ENCODE peak calls at places on chromosome 9, in six cellular contexts. J, N, F, K, V and L are unnamed samples.

GRCh38 chr9:127361561-127361960 is 35.4 kb upstream of the SLC2A8 start:
- DNase-seq in J (no peak), F (no peak), N (no peak), K (no peak), V (no peak), L (no peak)

GRCh38 chr9:70398145-70398556 is 16.3 kb downstream of the KLF9 start:
- DNase-seq in J (no peak), N (peak), F (no peak), V (no peak), K (no peak), L (no peak)

GRCh38 chr9:122816163-122816867 is 12.1 kb downstream of the PDCL start:
- DNase-seq in F (no peak), J (no peak), V (no peak), N (no peak), K (no peak), L (no peak)

GRCh38 chr9:75636427-75637045 is 253.9 kb upstream of the PCSK5 start:
- DNase-seq in N (no peak), K (no peak), F (no peak), V (no peak), J (no peak), L (no peak)

GRCh38 chr9:134267305-134268265 is 58.7 kb upstream of the RXRA start:
- DNase-seq in K (no peak), J (no peak), F (peak), V (no peak), N (no peak), L (no peak)

GRCh38 chr9:133874061-133874638 is 118.0 kb downstream of the VAV2 start:
- DNase-seq in K (peak), N (no peak), F (no peak), V (peak), J (no peak), L (peak)

GRCh38 chr9:109401169-109401989 is 80.5 kb upstream of the EPB41L4B start:
- DNase-seq in F (peak), N (peak), J (peak), V (peak), K (peak), L (peak)

GRCh38 chr9:133873006-133873780 is 118.9 kb downstream of the VAV2 start:
- DNase-seq in V (no peak), N (no peak), K (peak), J (no peak), F (no peak), L (no peak)

GRCh38 chr9:112037281-112038016 is 137.6 kb downstream of the SUSD1 start:
- DNase-seq in K (no peak), N (no peak), J (no peak), F (no peak), V (no peak), L (peak)

GRCh38 chr9:100427366-100428263 is 672 bp downstream of the MSANTD3 start:
- DNase-seq in K (no peak), N (no peak), J (no peak), F (peak), V (peak), L (peak)

GRCh38 chr9:69758001-69758730 is 1.6 kb downstream of the PTAR1 start:
- DNase-seq in K (no peak), V (no peak), N (no peak), J (no peak), F (no peak), L (peak)

GRCh38 chr9:130446111-130446861 is 1.5 kb downstream of the ASS1 start:
- DNase-seq in N (peak), K (peak), V (no peak), F (peak), J (peak), L (peak)

GRCh38 chr9:117403403-117403811 is 11.4 kb downstream of the ASTN2 start:
- DNase-seq in J (no peak), F (no peak), K (peak), V (no peak), N (no peak), L (no peak)

GRCh38 chr9:14277202-14277601 is 36.7 kb downstream of the NFIB start:
- DNase-seq in J (no peak), V (no peak), N (no peak), K (no peak), F (no peak), L (peak)

GRCh38 chr9:134942421-134943119 is 24.9 kb upstream of the FCN1 start:
- DNase-seq in N (no peak), K (no peak), F (no peak), J (no peak), V (no peak), L (no peak)

GRCh38 chr9:99732715-99733114 is 89.0 kb upstream of the NR4A3 start:
- DNase-seq in K (no peak), V (no peak), N (no peak), F (no peak), J (no peak), L (no peak)

GRCh38 chr9:74887041-74887980 is at the start of gene TRPM6:
- DNase-seq in V (peak), N (peak), J (peak), F (peak), K (peak), L (peak)

GRCh38 chr9:95171001-95171400 is 146.5 kb downstream of the FANCC start:
- DNase-seq in V (no peak), K (no peak), F (no peak), J (no peak), N (no peak), L (peak)

GRCh38 chr9:134188421-134189166 is 24.2 kb upstream of the RNU6ATAC start:
- DNase-seq in V (no peak), J (no peak), K (peak), N (no peak), F (no peak), L (no peak)

GRCh38 chr9:117744856-117745389 is 40.7 kb downstream of the TLR4 start:
- DNase-seq in N (no peak), K (peak), V (no peak), F (no peak), J (no peak), L (no peak)

GRCh38 chr9:121339437-121339836 is 30.6 kb downstream of the STOM start:
- DNase-seq in V (no peak), K (no peak), F (no peak), N (no peak), J (no peak), L (no peak)

GRCh38 chr9:109282302-109282701 is 38.6 kb downstream of the EPB41L4B start:
- DNase-seq in J (no peak), V (no peak), F (no peak), K (no peak), N (no peak), L (no peak)

GRCh38 chr9:95188459-95188858 is 129.1 kb downstream of the FANCC start:
- DNase-seq in K (no peak), J (no peak), F (no peak), V (no peak), N (no peak), L (peak)

GRCh38 chr9:100352201-100352726 is 478 bp downstream of the TEX10 start:
- DNase-seq in K (no peak), N (peak), V (peak), F (no peak), J (no peak), L (peak)

GRCh38 chr9:69600314-69601047 is 71.7 kb downstream of the APBA1 start:
- DNase-seq in K (no peak), V (no peak), N (no peak), J (no peak), F (no peak), L (no peak)

GRCh38 chr9:104682642-104683041 is 11.7 kb upstream of the OR13D1 start:
- DNase-seq in J (no peak), N (peak), F (peak), K (peak), V (peak), L (peak)

GRCh38 chr9:95048225-95049087 is 269.1 kb downstream of the FANCC start:
- DNase-seq in F (peak), V (no peak), J (peak), N (peak), K (peak), L (no peak)

GRCh38 chr9:17611921-17612320 is 33.1 kb downstream of the SH3GL2 start:
- DNase-seq in J (no peak), K (no peak), N (no peak), V (no peak), F (no peak), L (no peak)

GRCh38 chr9:95620296-95620695 is 103.5 kb upstream of the PTCH1 start:
- DNase-seq in F (no peak), J (no peak), K (no peak), N (no peak), V (no peak), L (no peak)

GRCh38 chr9:108136646-108137045 is 647.1 kb upstream of the KLF4 start:
- DNase-seq in F (no peak), V (no peak), J (no peak), N (no peak), K (no peak), L (peak)

GRCh38 chr9:108139900-108140299 is 650.3 kb upstream of the KLF4 start:
- DNase-seq in N (no peak), V (no peak), F (no peak), K (no peak), J (no peak), L (no peak)

GRCh38 chr9:108142504-108143201 is 653.1 kb upstream of the KLF4 start:
- DNase-seq in V (no peak), K (no peak), N (no peak), F (no peak), J (peak), L (peak)

GRCh38 chr9:108142142-108142503 is 652.6 kb upstream of the KLF4 start:
- DNase-seq in K (no peak), N (no peak), F (no peak), V (no peak), J (no peak), L (no peak)
- H3K4me2 ChIP-seq in K (no peak), N (no peak), F (no peak), V (no peak), J (no peak), L (no peak)

GRCh38 chr9:83218411-83219090 is 155.6 kb upstream of the RASEF start:
- DNase-seq in N (no peak), J (no peak), V (no peak), F (no peak), K (no peak), L (no peak)

GRCh38 chr9:83219924-83220438 is 157.0 kb upstream of the RASEF start:
- DNase-seq in K (no peak), V (no peak), N (no peak), F (no peak), J (no peak), L (no peak)

GRCh38 chr9:83219154-83219923 is 156.4 kb upstream of the RASEF start:
- DNase-seq in V (peak), J (peak), K (peak), F (peak), N (no peak), L (peak)

GRCh38 chr9:83220737-83221136 is 157.8 kb upstream of the RASEF start:
- DNase-seq in K (no peak), J (no peak), F (peak), V (no peak), N (no peak), L (peak)
- TF ChIP-seq RFX5 in K (no peak), J (no peak), F (no peak), V (no peak), N (no peak), L (no peak)

GRCh38 chr9:72557549-72557948 is 36.1 kb downstream of the TMC1 start:
- DNase-seq in N (peak), V (peak), K (no peak), F (peak), J (no peak), L (peak)
- TF ChIP-seq RAD21 in N (no peak), V (peak), K (no peak), F (no peak), J (no peak), L (peak)

DNA sequence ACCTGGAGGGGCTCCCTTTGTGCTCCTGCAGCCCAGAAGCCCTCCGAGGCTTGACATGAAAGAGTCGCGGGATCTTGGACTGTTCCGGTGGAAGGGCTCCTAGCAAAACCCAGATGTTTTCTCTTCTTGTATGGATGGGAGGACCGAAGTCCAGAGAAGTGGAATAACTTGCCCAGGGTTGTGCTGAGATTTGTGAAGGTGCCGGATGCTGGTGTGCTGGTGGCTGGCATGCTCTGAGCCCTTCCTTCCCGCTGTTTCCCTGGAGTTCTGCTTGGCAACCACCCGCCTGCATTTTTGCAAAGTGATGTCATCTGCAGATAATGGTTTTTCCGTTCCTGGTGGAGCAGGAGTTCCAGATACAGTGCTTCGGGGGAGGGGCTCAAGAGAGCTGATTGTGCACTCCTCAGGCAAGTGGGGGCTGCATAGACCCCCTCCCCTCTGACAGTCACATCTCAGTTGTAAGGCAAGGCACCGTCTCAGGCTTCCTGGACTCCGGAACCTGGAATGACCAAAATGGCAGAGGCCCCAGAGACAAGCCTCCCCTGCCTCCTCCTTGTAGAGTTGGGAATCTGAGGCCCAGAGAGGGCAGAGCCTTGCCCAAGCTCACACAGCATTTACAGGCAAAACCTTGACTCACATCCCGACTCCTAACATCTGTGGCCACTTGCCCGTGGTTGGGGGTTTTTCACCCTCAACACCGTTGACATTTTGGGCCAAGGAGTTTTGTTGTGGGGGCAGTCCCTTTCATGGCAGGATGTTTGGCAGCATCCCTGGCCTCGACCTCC is 157.0 kb downstream of the RGS3 start:
- DNase-seq in N (no peak), K (peak), J (peak), F (peak), V (peak), L (peak)
- H3K4me2 ChIP-seq in N (no peak), K (peak), J (peak), F (peak), V (peak), L (peak)

DNA sequence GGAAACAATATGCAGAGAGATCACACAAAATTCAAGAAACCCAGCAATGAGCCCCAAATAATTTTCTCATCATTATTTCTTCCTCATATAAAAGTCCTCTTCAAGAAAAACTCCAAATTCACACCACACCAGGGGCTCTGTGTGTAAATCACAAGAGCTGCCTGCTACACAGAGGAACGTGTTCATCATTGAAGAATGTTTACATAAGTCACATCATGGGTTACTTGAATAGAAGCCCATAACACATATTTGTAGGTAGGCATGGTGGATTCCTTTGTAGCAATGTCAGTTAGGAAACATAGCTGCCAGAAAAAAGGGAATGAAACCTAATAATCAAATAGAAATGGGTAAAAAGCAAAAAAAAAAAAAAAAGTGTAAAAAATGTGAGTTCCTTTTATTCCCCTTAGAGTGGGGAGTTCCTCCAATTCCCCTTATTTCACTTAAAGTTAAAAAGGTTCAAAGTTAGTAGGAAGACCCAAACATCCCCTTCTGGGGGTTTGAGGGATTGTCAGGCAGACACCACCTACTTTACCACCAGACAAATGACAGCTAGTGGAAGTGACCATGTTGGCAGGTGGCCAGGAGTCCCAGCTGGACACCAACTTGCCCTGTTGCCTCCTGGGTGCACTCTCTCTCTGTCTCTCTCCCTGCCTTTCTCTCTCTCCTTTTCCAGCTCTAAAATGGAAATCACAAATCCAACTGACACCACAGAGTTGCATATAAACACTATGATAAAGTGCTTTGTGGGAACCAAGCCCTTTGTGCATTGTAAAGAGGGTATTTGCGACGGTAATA is 307.9 kb upstream of the TLE4 start:
- DNase-seq in V (no peak), K (peak), F (no peak), J (no peak), N (no peak), L (peak)
- TF ChIP-seq RFX5 in V (no peak), K (no peak), F (no peak), J (no peak), N (no peak), L (no peak)

DNA sequence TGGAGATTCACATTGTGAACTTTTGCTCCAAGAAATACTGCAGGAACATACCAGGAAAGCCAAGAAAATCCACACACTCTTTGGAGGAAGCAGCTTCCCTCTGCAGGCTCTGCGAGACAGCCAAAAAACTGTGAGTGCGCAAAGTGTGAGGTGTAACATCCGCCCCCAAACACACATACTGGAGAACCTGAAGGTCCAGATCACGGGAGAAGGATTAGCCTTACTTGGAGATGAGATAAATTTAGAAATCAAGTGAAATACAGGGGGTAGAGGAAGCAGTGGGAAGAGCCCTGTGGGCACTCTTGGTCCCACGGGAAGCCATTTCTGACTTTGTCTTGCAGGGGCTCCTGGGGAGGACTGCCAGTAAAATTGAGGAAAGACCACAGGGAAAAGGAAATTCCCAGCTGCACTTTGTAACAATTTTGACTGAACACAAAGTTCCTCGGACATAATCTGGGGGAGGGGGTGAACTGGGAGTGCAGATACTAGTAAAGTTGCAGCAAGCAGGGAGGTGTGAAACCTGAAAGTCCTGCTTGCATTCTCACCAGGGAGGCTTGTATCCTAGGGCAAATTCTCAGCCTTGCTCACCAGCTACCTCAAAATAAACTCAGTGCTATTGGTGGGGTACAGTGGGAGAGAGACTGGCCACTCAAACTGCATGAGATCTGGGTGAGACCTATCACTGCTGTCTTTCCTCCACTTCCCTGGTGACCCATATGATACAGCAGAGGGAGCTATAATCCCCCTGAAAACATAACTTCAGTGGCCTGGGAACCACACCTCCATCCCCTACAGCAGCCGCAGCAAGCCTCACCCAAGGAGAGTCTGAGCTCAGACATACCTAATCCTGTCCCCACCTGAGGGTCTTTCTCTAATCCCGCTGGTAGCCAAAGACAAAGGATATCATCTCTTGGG is 109.1 kb downstream of the ALDH1A1 start:
- DNase-seq in J (no peak), V (peak), K (no peak), N (no peak), F (peak), L (no peak)
- TF ChIP-seq RAD21 in J (peak), V (peak), K (no peak), N (no peak), F (peak), L (no peak)